ENCODE peak calls at places on chromosomes 11 and 22, in five cellular contexts. A is K562, J is upper lobe of left lung, I is HepG2, D is GM12878. Z is an unnamed sample.
A peak's percentile ranks its signal among the peaks of the same experiment; 100 is the strongest.

GRCh38 chr11:6647282-6647679 is 8.3 kb downstream of the DCHS1 start:
- ATAC-seq in A (no peak), J (peak; percentile 33), I (no peak), D (no peak), Z (peak; percentile 22)

GRCh38 chr22:38758276-38758945 is 2.6 kb upstream of the SUN2 start:
- ATAC-seq in A (no peak), J (no peak), I (no peak), D (no peak), Z (no peak)

GRCh38 chr11:122330466-122330865 is 214.5 kb upstream of the BLID start:
- ATAC-seq in A (no peak), J (no peak), I (no peak), D (no peak), Z (no peak)

GRCh38 chr11:61602775-61603569 is 22.1 kb upstream of the SYT7 start:
- ATAC-seq in A (peak; percentile 77), J (peak; percentile 91), I (no peak), D (no peak), Z (peak; percentile 92)

GRCh38 chr11:12842933-12843636 is 166.0 kb upstream of the RASSF10 start:
- ATAC-seq in A (peak; percentile 78), J (peak; percentile 34), I (no peak), D (no peak), Z (no peak)

GRCh38 chr11:82176365-82176764 is 557.3 kb downstream of the FAM181B start:
- ATAC-seq in A (no peak), J (no peak), I (no peak), D (no peak), Z (no peak)

GRCh38 chr22:30460147-30460546 is 11.7 kb downstream of the SEC14L3 start:
- ATAC-seq in A (no peak), J (no peak), I (no peak), D (no peak), Z (no peak)

GRCh38 chr22:23675502-23676415 is 15.1 kb upstream of the RGL4 start:
- ATAC-seq in A (no peak), J (peak; percentile 40), I (peak; percentile 83), D (peak; percentile 44), Z (no peak)

DNA sequence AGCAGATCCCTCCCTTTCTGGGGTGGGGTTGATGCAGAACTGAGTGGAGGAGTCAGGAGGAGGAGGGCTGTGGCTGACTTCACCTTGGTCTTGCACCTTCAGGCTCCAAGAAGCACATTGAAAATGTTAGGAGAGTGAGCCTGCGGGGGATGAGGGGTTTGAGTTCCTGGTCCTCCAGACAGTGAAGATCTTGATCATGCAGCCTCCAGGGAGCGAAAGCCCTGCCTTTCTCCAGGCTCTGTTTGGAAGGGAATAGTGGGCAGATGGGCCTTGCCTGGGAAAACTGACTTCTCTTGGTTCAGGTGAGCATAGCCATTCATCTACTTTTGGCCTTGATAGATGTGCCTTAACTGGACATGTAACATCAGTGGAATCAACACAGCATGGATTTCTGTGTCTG is 267.6 kb upstream of the B3GAT1 start:
- ATAC-seq in A (no peak), J (no peak), I (no peak), D (no peak), Z (no peak)
- TF ChIP-seq POLR2AphosphoS5 in A (no peak), J (no peak), I (no peak), D (no peak), Z (no peak)

GRCh38 chr22:35195226-35195625 is 62.1 kb upstream of the HMGXB4 start:
- ATAC-seq in A (no peak), J (no peak), I (no peak), D (no peak), Z (no peak)

GRCh38 chr22:35198738-35199137 is 58.6 kb upstream of the HMGXB4 start:
- ATAC-seq in A (no peak), J (no peak), I (no peak), D (peak; percentile 73), Z (no peak)

GRCh38 chr22:35192121-35192918 is 65.0 kb upstream of the HMGXB4 start:
- ATAC-seq in A (no peak), J (no peak), I (no peak), D (no peak), Z (no peak)

GRCh38 chr22:35197071-35197470 is 60.2 kb upstream of the HMGXB4 start:
- ATAC-seq in A (no peak), J (no peak), I (no peak), D (no peak), Z (no peak)

GRCh38 chr22:35195821-35196220 is 61.5 kb upstream of the HMGXB4 start:
- ATAC-seq in A (no peak), J (no peak), I (no peak), D (no peak), Z (no peak)
- TF ChIP-seq EP300 in A (no peak), J (no peak), I (no peak), D (no peak), Z (no peak)

GRCh38 chr11:59172345-59173079 is 580 bp downstream of the DTX4 start:
- ATAC-seq in A (no peak), J (peak; percentile 47), I (peak; percentile 15), D (peak; percentile 41), Z (peak; percentile 13)
- TF ChIP-seq POLR2AphosphoS5 in A (no peak), J (no peak), I (no peak), D (peak; percentile 95), Z (no peak)

DNA sequence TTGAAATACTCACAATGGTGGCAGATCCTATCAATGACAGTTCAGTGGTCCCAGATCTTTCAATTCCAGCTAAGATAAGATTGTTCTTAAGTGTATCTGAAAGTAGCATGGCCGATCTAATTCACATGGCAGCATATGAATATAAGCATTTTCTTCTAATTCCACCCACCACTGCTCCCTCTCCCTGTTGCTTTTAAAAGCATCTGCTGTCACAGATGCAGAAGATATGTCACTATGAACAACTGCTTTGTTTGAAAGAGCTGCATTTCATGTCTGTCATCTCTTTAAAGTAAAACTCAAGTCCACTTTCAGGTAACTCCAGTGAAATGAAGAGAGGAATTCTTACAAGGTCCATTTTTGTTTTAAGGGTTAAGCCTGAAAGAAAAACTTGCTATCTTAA is 1044.0 kb downstream of the DLG2 start:
- ATAC-seq in A (no peak), J (no peak), I (no peak), D (no peak), Z (no peak)
- TF ChIP-seq EP300 in A (no peak), J (no peak), I (no peak), D (no peak), Z (no peak)

DNA sequence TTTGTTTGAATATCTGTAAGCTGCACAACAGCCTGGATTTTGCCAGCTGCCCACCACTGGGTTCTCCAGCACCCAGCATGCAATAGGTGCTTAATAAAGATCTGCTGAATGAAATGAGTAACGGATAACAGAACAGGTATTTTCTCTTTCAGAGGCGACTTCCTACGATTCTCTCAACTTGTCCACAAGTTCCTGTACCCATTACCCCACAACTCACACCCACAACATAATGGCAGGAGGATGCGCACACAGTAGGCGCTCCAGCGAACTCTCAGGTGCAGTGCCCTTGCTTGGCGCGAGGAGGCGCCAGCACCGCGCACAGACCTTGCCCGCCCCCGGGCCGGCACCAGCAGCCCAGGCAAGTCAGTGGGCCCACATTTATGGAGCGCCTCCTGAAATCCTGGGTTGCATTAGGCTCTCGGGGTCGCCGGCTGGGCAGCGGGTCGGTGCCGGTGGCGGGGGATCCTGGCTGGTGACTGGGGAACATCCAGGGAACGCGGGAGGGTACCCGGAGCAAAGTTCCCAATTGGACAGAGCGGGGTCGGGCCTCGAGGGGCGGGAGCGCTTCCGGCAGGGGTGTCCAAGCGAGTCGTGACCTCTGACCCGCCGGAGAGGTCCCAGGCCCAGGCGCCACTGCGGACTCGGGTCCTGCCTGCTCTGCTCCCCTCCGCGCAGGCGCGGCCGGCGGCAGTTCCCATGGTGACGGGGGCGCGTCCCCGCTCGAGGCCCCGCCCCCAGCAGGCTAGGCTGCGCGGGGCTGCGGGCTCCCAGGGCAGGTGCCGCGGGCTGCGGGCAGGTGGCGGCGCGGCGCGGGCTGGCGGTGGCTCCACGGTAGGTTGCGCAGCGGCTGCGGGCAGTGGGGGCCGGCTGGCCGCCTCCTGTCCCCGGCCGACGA is at the start of gene KIAA1671:
- ATAC-seq in A (peak; percentile 100), J (peak; percentile 97), I (peak; percentile 81), D (peak; percentile 98), Z (peak; percentile 95)
- TF ChIP-seq POLR2AphosphoS5 in A (no peak), J (no peak), I (peak; percentile 25), D (no peak), Z (no peak)

GRCh38 chr11:75351541-75352416 is at the start of gene ARRB1:
- ATAC-seq in A (peak; percentile 85), J (peak; percentile 86), I (peak; percentile 83), D (peak; percentile 61), Z (peak; percentile 78)

GRCh38 chr11:75352417-75353206 is 1.2 kb upstream of the ARRB1 start:
- ATAC-seq in A (no peak), J (peak; percentile 71), I (no peak), D (peak; percentile 75), Z (no peak)

GRCh38 chr11:75350743-75351540 is 519 bp downstream of the ARRB1 start:
- ATAC-seq in A (peak; percentile 59), J (peak; percentile 29), I (peak; percentile 48), D (peak; percentile 50), Z (peak; percentile 41)

GRCh38 chr11:75356613-75357012 is 5.2 kb upstream of the ARRB1 start:
- ATAC-seq in A (no peak), J (no peak), I (no peak), D (no peak), Z (no peak)

DNA sequence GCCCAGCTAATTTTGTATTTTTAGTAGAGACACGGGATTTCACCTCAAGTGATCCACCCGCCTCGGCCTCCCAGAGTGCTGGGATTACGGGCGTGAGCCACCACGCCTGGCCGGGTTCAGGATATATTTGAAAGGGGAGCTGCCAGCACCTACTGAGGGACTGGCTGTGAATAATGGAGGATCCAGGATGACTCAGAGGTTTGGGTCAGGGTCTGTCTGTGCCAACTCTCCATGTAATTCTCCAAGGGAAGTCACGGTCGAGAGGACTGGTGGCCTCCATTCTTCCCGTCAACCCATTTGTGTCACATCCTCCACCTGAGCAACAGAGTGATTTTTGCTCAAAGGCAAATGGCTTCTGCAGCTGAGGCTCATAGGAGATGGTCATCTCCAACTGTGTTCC is 3.6 kb upstream of the ARRB1 start:
- ATAC-seq in A (no peak), J (no peak), I (no peak), D (no peak), Z (no peak)
- TF ChIP-seq EP300 in A (no peak), J (no peak), I (no peak), D (no peak), Z (no peak)

DNA sequence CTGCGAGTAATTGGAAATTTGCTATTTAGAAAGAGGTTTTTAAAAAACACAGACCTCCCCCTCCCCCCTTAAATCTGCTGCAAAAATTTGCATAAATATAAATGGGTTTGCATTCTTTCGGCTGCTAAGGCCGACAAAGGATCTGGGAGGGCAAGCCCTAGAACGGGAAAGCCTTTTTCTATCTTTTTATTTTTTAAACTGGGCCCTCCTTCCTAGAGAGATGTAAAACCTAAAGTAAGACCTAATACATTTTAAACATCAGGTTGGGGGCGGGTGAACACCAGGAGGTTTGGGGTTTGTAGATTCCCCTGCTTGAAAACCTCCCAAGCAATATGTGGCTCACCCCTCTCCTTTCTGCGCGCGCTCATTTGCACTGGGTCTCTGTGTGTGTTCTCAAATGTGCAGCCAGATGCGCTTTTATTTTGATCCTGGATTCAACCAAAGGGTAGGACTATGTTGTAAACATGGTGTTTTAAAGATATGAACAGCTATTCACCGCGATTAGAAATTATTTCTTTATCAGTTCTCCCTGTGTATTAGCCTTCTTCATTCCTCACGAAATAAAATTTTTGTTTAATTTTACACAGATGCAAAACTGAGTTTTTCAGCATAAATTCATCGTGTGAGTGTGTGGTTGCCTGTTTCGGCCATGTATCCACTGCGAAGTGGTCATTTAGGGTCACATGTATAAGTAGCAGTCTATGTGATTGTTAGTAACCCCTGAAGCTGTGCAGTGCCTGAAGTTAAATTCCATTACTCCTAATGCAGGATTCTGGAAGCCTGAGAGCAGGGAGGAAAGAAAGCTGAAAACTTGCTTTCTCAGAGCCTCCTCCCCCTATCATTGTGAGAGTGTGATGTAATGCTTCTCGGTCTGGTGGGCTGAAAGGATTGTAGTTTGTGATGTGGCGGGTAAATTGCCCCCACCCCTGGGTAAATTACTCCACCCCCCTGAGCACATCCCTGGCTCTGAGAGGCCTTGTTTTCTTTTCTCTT is 988 bp downstream of the TNRC6B start:
- ATAC-seq in A (peak; percentile 46), J (peak; percentile 49), I (no peak), D (peak; percentile 59), Z (no peak)
- TF ChIP-seq POLR2AphosphoS5 in A (peak; percentile 24), J (no peak), I (no peak), D (no peak), Z (no peak)

Z was measured in gastroesophageal sphincter.